ENCODE peak calls at places on chromosome 16, in eight cellular contexts. One of them, this sample, is unnamed.

GRCh38 chr16:24873028-24873427 is 27.3 kb downstream of the SLC5A11 start:
- DNase-seq in IMR-90: no peak
- DNase-seq in sigmoid colon: no peak
- DNase-seq in HCT116: no peak
- DNase-seq in esophagus squamous epithelium: no peak
- DNase-seq in uterus: no peak
- DNase-seq in body of pancreas: no peak
- DNase-seq in stomach: no peak
- DNase-seq in this sample: no peak

GRCh38 chr16:76461836-76462235 is 184.6 kb downstream of the CNTNAP4 start:
- DNase-seq in IMR-90: no peak
- DNase-seq in sigmoid colon: no peak
- DNase-seq in HCT116: no peak
- DNase-seq in esophagus squamous epithelium: no peak
- DNase-seq in uterus: no peak
- DNase-seq in body of pancreas: no peak
- DNase-seq in stomach: no peak
- DNase-seq in this sample: no peak

GRCh38 chr16:19639986-19640421 is 78.0 kb downstream of the KNOP1 start:
- DNase-seq in IMR-90: no peak
- DNase-seq in sigmoid colon: no peak
- DNase-seq in HCT116: no peak
- DNase-seq in esophagus squamous epithelium: no peak
- DNase-seq in uterus: no peak
- DNase-seq in body of pancreas: no peak
- DNase-seq in stomach: no peak
- DNase-seq in this sample: no peak

GRCh38 chr16:80341242-80341641 is 199.6 kb upstream of the DYNLRB2 start:
- DNase-seq in IMR-90: no peak
- DNase-seq in sigmoid colon: no peak
- DNase-seq in HCT116: no peak
- DNase-seq in esophagus squamous epithelium: no peak
- DNase-seq in uterus: no peak
- DNase-seq in body of pancreas: no peak
- DNase-seq in stomach: no peak
- DNase-seq in this sample: no peak

GRCh38 chr16:85697441-85697840 is 8.7 kb upstream of the GINS2 start:
- DNase-seq in IMR-90: no peak
- DNase-seq in sigmoid colon: no peak
- DNase-seq in HCT116: no peak
- DNase-seq in esophagus squamous epithelium: no peak
- DNase-seq in uterus: no peak
- DNase-seq in body of pancreas: no peak
- DNase-seq in stomach: no peak
- DNase-seq in this sample: no peak

GRCh38 chr16:25063865-25064264 is 47.7 kb upstream of the LCMT1 start:
- DNase-seq in IMR-90: peak
- DNase-seq in sigmoid colon: no peak
- DNase-seq in HCT116: no peak
- DNase-seq in esophagus squamous epithelium: no peak
- DNase-seq in uterus: no peak
- DNase-seq in body of pancreas: no peak
- DNase-seq in stomach: no peak
- DNase-seq in this sample: no peak

GRCh38 chr16:85274501-85274900 is 162.2 kb upstream of the CIBAR2 start:
- DNase-seq in IMR-90: no peak
- DNase-seq in sigmoid colon: no peak
- DNase-seq in HCT116: no peak
- DNase-seq in esophagus squamous epithelium: no peak
- DNase-seq in uterus: no peak
- DNase-seq in body of pancreas: no peak
- DNase-seq in stomach: no peak
- DNase-seq in this sample: no peak

GRCh38 chr16:19689342-19689741 is 28.7 kb downstream of the KNOP1 start:
- DNase-seq in IMR-90: no peak
- DNase-seq in sigmoid colon: no peak
- DNase-seq in HCT116: no peak
- DNase-seq in esophagus squamous epithelium: no peak
- DNase-seq in uterus: no peak
- DNase-seq in body of pancreas: no peak
- DNase-seq in stomach: no peak
- DNase-seq in this sample: no peak

GRCh38 chr16:53933407-53933806 is 229.5 kb downstream of the FTO start:
- DNase-seq in IMR-90: no peak
- DNase-seq in sigmoid colon: no peak
- DNase-seq in HCT116: no peak
- DNase-seq in esophagus squamous epithelium: no peak
- DNase-seq in uterus: no peak
- DNase-seq in body of pancreas: no peak
- DNase-seq in stomach: no peak
- DNase-seq in this sample: no peak

GRCh38 chr16:23907457-23907902 is 71.7 kb downstream of the PRKCB start:
- DNase-seq in IMR-90: no peak
- DNase-seq in sigmoid colon: no peak
- DNase-seq in HCT116: no peak
- DNase-seq in esophagus squamous epithelium: no peak
- DNase-seq in uterus: no peak
- DNase-seq in body of pancreas: no peak
- DNase-seq in stomach: no peak
- DNase-seq in this sample: no peak

GRCh38 chr16:70685938-70686375 is at the start of gene MTSS2:
- DNase-seq in IMR-90: peak
- DNase-seq in sigmoid colon: peak
- DNase-seq in HCT116: peak
- DNase-seq in esophagus squamous epithelium: no peak
- DNase-seq in uterus: peak
- DNase-seq in body of pancreas: peak
- DNase-seq in stomach: peak
- DNase-seq in this sample: no peak

GRCh38 chr16:85286066-85286712 is 173.9 kb upstream of the CIBAR2 start:
- DNase-seq in IMR-90: peak
- DNase-seq in sigmoid colon: peak
- DNase-seq in HCT116: no peak
- DNase-seq in esophagus squamous epithelium: no peak
- DNase-seq in uterus: peak
- DNase-seq in body of pancreas: peak
- DNase-seq in stomach: peak
- DNase-seq in this sample: peak

GRCh38 chr16:57999366-57999970 is 1.0 kb downstream of the ZNF319 start:
- DNase-seq in IMR-90: peak
- DNase-seq in sigmoid colon: no peak
- DNase-seq in HCT116: no peak
- DNase-seq in esophagus squamous epithelium: no peak
- DNase-seq in uterus: no peak
- DNase-seq in body of pancreas: no peak
- DNase-seq in stomach: no peak
- DNase-seq in this sample: no peak
- TF ChIP-seq CTCF in IMR-90: peak
- TF ChIP-seq CTCF in sigmoid colon: no peak
- TF ChIP-seq CTCF in HCT116: no peak
- TF ChIP-seq CTCF in esophagus squamous epithelium: no peak
- TF ChIP-seq CTCF in uterus: no peak
- TF ChIP-seq CTCF in body of pancreas: no peak
- TF ChIP-seq CTCF in stomach: no peak
- TF ChIP-seq CTCF in this sample: no peak

GRCh38 chr16:29806096-29806579 is at the start of gene MAZ:
- DNase-seq in IMR-90: peak
- DNase-seq in sigmoid colon: no peak
- DNase-seq in HCT116: peak
- DNase-seq in esophagus squamous epithelium: no peak
- DNase-seq in uterus: no peak
- DNase-seq in body of pancreas: peak
- DNase-seq in stomach: no peak
- DNase-seq in this sample: no peak

GRCh38 chr16:29808219-29808900 is 2.0 kb downstream of the MAZ start:
- DNase-seq in IMR-90: no peak
- DNase-seq in sigmoid colon: no peak
- DNase-seq in HCT116: no peak
- DNase-seq in esophagus squamous epithelium: no peak
- DNase-seq in uterus: peak
- DNase-seq in body of pancreas: no peak
- DNase-seq in stomach: no peak
- DNase-seq in this sample: no peak

GRCh38 chr16:29806641-29807425 is 504 bp downstream of the MAZ start:
- DNase-seq in IMR-90: no peak
- DNase-seq in sigmoid colon: peak
- DNase-seq in HCT116: no peak
- DNase-seq in esophagus squamous epithelium: no peak
- DNase-seq in uterus: peak
- DNase-seq in body of pancreas: peak
- DNase-seq in stomach: peak
- DNase-seq in this sample: peak

GRCh38 chr16:29809031-29809747 is 2.8 kb upstream of the PRRT2 start:
- DNase-seq in IMR-90: no peak
- DNase-seq in sigmoid colon: no peak
- DNase-seq in HCT116: no peak
- DNase-seq in esophagus squamous epithelium: no peak
- DNase-seq in uterus: peak
- DNase-seq in body of pancreas: no peak
- DNase-seq in stomach: no peak
- DNase-seq in this sample: no peak

DNA sequence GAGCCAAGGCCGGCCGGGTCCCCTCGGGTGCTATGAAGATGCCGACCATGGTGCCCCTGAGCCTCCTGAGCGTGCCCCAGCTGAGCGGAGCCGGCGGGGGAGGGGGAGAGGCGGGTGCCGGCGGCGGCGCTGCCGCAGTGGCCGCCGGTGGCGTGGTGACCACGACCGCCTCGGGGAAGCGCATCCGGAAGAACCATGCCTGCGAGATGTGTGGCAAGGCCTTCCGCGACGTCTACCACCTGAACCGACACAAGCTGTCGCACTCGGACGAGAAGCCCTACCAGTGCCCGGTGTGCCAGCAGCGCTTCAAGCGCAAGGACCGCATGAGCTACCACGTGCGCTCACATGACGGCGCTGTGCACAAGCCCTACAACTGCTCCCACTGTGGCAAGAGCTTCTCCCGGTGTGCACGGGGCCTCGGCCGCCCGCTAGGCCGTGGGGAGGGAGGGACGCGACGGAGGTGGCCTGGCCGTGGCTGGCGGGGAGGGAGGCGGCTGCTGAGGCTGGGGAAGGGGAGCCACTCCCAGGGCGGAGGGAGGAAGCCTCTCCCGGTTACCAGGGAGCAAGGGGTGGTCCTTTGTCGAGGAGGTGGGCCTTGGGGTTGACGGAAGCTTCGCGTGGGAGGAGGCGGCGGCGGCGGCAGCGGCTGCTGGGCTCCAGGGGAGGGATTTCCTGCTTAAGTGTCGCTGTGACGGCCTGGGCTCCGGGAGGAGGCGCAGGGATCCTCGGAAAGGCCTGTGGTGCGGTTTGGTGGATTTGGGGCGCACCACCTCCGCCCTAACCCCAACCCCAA is 1.3 kb downstream of the MAZ start:
- DNase-seq in IMR-90: peak
- DNase-seq in sigmoid colon: peak
- DNase-seq in HCT116: peak
- DNase-seq in esophagus squamous epithelium: no peak
- DNase-seq in uterus: peak
- DNase-seq in body of pancreas: peak
- DNase-seq in stomach: peak
- DNase-seq in this sample: peak
- TF ChIP-seq POLR2A in IMR-90: no peak
- TF ChIP-seq POLR2A in sigmoid colon: peak
- TF ChIP-seq POLR2A in HCT116: peak
- TF ChIP-seq POLR2A in esophagus squamous epithelium: no peak
- TF ChIP-seq POLR2A in uterus: no peak
- TF ChIP-seq POLR2A in body of pancreas: peak
- TF ChIP-seq POLR2A in stomach: no peak
- TF ChIP-seq POLR2A in this sample: no peak

GRCh38 chr16:81586421-81586820 is 141.8 kb downstream of the CMIP start:
- DNase-seq in IMR-90: peak
- DNase-seq in sigmoid colon: no peak
- DNase-seq in HCT116: peak
- DNase-seq in esophagus squamous epithelium: no peak
- DNase-seq in uterus: no peak
- DNase-seq in body of pancreas: no peak
- DNase-seq in stomach: no peak
- DNase-seq in this sample: no peak

GRCh38 chr16:81586976-81587625 is 142.5 kb downstream of the CMIP start:
- DNase-seq in IMR-90: no peak
- DNase-seq in sigmoid colon: no peak
- DNase-seq in HCT116: no peak
- DNase-seq in esophagus squamous epithelium: no peak
- DNase-seq in uterus: no peak
- DNase-seq in body of pancreas: no peak
- DNase-seq in stomach: no peak
- DNase-seq in this sample: no peak

GRCh38 chr16:81583893-81584705 is 139.5 kb downstream of the CMIP start:
- DNase-seq in IMR-90: peak
- DNase-seq in sigmoid colon: no peak
- DNase-seq in HCT116: peak
- DNase-seq in esophagus squamous epithelium: no peak
- DNase-seq in uterus: no peak
- DNase-seq in body of pancreas: peak
- DNase-seq in stomach: peak
- DNase-seq in this sample: peak

GRCh38 chr16:81587626-81588160 is 143.1 kb downstream of the CMIP start:
- DNase-seq in IMR-90: no peak
- DNase-seq in sigmoid colon: no peak
- DNase-seq in HCT116: no peak
- DNase-seq in esophagus squamous epithelium: no peak
- DNase-seq in uterus: no peak
- DNase-seq in body of pancreas: no peak
- DNase-seq in stomach: no peak
- DNase-seq in this sample: no peak

GRCh38 chr16:81585785-81586184 is 141.2 kb downstream of the CMIP start:
- DNase-seq in IMR-90: no peak
- DNase-seq in sigmoid colon: no peak
- DNase-seq in HCT116: peak
- DNase-seq in esophagus squamous epithelium: no peak
- DNase-seq in uterus: no peak
- DNase-seq in body of pancreas: no peak
- DNase-seq in stomach: no peak
- DNase-seq in this sample: no peak
- TF ChIP-seq CTCF in IMR-90: peak
- TF ChIP-seq CTCF in sigmoid colon: no peak
- TF ChIP-seq CTCF in HCT116: peak
- TF ChIP-seq CTCF in esophagus squamous epithelium: peak
- TF ChIP-seq CTCF in uterus: no peak
- TF ChIP-seq CTCF in body of pancreas: no peak
- TF ChIP-seq CTCF in stomach: no peak
- TF ChIP-seq CTCF in this sample: no peak

DNA sequence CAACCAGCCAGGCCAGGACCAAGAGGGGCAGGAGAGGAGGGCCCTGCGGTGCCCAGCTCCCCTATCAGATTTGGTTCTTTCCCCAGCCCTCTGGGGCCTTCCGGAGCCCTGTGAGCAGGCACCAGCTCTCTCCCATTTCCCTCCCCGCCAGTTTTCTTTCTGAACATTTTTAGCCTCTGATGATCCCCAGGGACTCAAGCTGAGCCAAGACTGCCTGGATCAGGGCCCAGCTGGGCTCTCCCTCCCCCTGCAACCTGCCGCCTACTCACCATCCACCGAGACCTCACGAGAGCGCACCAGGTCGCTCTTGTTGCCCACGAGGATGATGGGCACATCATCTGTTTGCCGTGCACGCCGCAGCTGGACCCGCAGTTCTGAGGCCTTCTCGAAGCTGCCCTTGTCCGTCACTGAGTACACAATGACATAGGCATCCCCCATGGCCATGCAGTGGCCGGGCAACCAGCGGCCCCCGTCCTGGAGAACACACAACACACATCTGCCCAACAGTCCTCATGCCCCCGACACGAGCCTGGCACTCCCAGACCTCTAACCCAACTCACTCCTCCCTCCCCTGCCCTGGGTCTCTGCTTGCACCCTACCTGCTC is 2.0 kb downstream of the RRAD start:
- DNase-seq in IMR-90: peak
- DNase-seq in sigmoid colon: peak
- DNase-seq in HCT116: no peak
- DNase-seq in esophagus squamous epithelium: no peak
- DNase-seq in uterus: peak
- DNase-seq in body of pancreas: no peak
- DNase-seq in stomach: no peak
- DNase-seq in this sample: no peak
- TF ChIP-seq POLR2A in IMR-90: no peak
- TF ChIP-seq POLR2A in sigmoid colon: no peak
- TF ChIP-seq POLR2A in HCT116: no peak
- TF ChIP-seq POLR2A in esophagus squamous epithelium: no peak
- TF ChIP-seq POLR2A in uterus: no peak
- TF ChIP-seq POLR2A in body of pancreas: no peak
- TF ChIP-seq POLR2A in stomach: no peak
- TF ChIP-seq POLR2A in this sample: no peak

This sample was measured in lower leg skin.